ENCODE peak calls at places on chromosome 2, in five cellular contexts. One of them, this sample, is unnamed.

GRCh38 chr2:234958311-234958710 is 6.5 kb downstream of the SH3BP4 start:
- DNase-seq in OCI-LY7: no peak
- DNase-seq in Peyer's patch: no peak
- DNase-seq in GM13976: no peak
- DNase-seq in AG04450: no peak
- DNase-seq in this sample: no peak

GRCh38 chr2:199370150-199370780 is 87.5 kb downstream of the SATB2 start:
- DNase-seq in AG04450: no peak
- DNase-seq in GM13976: no peak
- DNase-seq in Peyer's patch: no peak
- DNase-seq in OCI-LY7: no peak
- DNase-seq in this sample: no peak

GRCh38 chr2:88754585-88755305 is 63.3 kb downstream of the RPIA start:
- DNase-seq in AG04450: no peak
- DNase-seq in OCI-LY7: peak
- DNase-seq in Peyer's patch: no peak
- DNase-seq in GM13976: peak
- DNase-seq in this sample: peak

GRCh38 chr2:226488034-226488433 is 311.6 kb downstream of the IRS1 start:
- DNase-seq in Peyer's patch: no peak
- DNase-seq in GM13976: no peak
- DNase-seq in AG04450: no peak
- DNase-seq in OCI-LY7: no peak
- DNase-seq in this sample: no peak

GRCh38 chr2:133122529-133122928 is 445.7 kb downstream of the NCKAP5 start:
- DNase-seq in AG04450: no peak
- DNase-seq in OCI-LY7: no peak
- DNase-seq in GM13976: no peak
- DNase-seq in Peyer's patch: no peak
- DNase-seq in this sample: no peak

GRCh38 chr2:71453404-71454220 is at the start of gene DYSF:
- DNase-seq in GM13976: no peak
- DNase-seq in AG04450: no peak
- DNase-seq in OCI-LY7: no peak
- DNase-seq in Peyer's patch: no peak
- DNase-seq in this sample: peak

GRCh38 chr2:86350751-86351150 is 13.3 kb upstream of the REEP1 start:
- DNase-seq in GM13976: no peak
- DNase-seq in Peyer's patch: no peak
- DNase-seq in AG04450: no peak
- DNase-seq in OCI-LY7: no peak
- DNase-seq in this sample: no peak

GRCh38 chr2:171160119-171160629 is 519 bp downstream of the TLK1 start:
- DNase-seq in GM13976: peak
- DNase-seq in OCI-LY7: peak
- DNase-seq in Peyer's patch: peak
- DNase-seq in AG04450: no peak
- DNase-seq in this sample: peak

GRCh38 chr2:15936277-15937104 is 3.9 kb upstream of the MYCN start:
- DNase-seq in Peyer's patch: no peak
- DNase-seq in GM13976: no peak
- DNase-seq in AG04450: no peak
- DNase-seq in OCI-LY7: no peak
- DNase-seq in this sample: no peak

GRCh38 chr2:3131636-3132326 is 245.8 kb downstream of the EIPR1 start:
- DNase-seq in OCI-LY7: no peak
- DNase-seq in GM13976: no peak
- DNase-seq in Peyer's patch: no peak
- DNase-seq in AG04450: no peak
- DNase-seq in this sample: no peak

GRCh38 chr2:215658635-215659305 is 222.9 kb upstream of the FN1 start:
- DNase-seq in GM13976: no peak
- DNase-seq in Peyer's patch: no peak
- DNase-seq in OCI-LY7: no peak
- DNase-seq in AG04450: no peak
- DNase-seq in this sample: no peak

GRCh38 chr2:66095820-66096219 is 339.1 kb upstream of the MEIS1 start:
- DNase-seq in AG04450: no peak
- DNase-seq in GM13976: no peak
- DNase-seq in OCI-LY7: no peak
- DNase-seq in Peyer's patch: no peak
- DNase-seq in this sample: no peak
- TF ChIP-seq CTCF in AG04450: no peak
- TF ChIP-seq CTCF in GM13976: no peak
- TF ChIP-seq CTCF in OCI-LY7: no peak
- TF ChIP-seq CTCF in Peyer's patch: no peak
- TF ChIP-seq CTCF in this sample: no peak

GRCh38 chr2:214310319-214310718 is 100.5 kb upstream of the VWC2L start:
- DNase-seq in OCI-LY7: no peak
- DNase-seq in GM13976: no peak
- DNase-seq in Peyer's patch: no peak
- DNase-seq in AG04450: no peak
- DNase-seq in this sample: no peak
- TF ChIP-seq CTCF in OCI-LY7: peak
- TF ChIP-seq CTCF in GM13976: peak
- TF ChIP-seq CTCF in Peyer's patch: no peak
- TF ChIP-seq CTCF in AG04450: peak
- TF ChIP-seq CTCF in this sample: peak

GRCh38 chr2:126227250-126227649 is 428.7 kb upstream of the GYPC start:
- DNase-seq in OCI-LY7: no peak
- DNase-seq in Peyer's patch: no peak
- DNase-seq in GM13976: no peak
- DNase-seq in AG04450: no peak
- DNase-seq in this sample: no peak
- TF ChIP-seq CTCF in OCI-LY7: peak
- TF ChIP-seq CTCF in Peyer's patch: no peak
- TF ChIP-seq CTCF in GM13976: no peak
- TF ChIP-seq CTCF in AG04450: peak
- TF ChIP-seq CTCF in this sample: no peak

GRCh38 chr2:211503856-211504255 is 947.5 kb downstream of the CPS1 start:
- DNase-seq in Peyer's patch: no peak
- DNase-seq in GM13976: no peak
- DNase-seq in AG04450: no peak
- DNase-seq in OCI-LY7: peak
- DNase-seq in this sample: no peak
- TF ChIP-seq CTCF in Peyer's patch: no peak
- TF ChIP-seq CTCF in GM13976: no peak
- TF ChIP-seq CTCF in AG04450: no peak
- TF ChIP-seq CTCF in OCI-LY7: peak
- TF ChIP-seq CTCF in this sample: peak

This sample was measured in GM20000.